ENCODE peak calls at places on chromosomes 2 and 18, in nine cellular contexts. O, D, S, Z, R, W, I, M and K are unnamed samples.

GRCh38 chr2:42105330-42106256 is 57.8 kb downstream of the PKDCC start:
- DNase-seq in O (no peak), D (peak), S (no peak), Z (no peak), R (no peak), W (peak), I (no peak), M (peak), K (no peak)

GRCh38 chr2:210762604-210763588 is 206.5 kb downstream of the CPS1 start:
- DNase-seq in O (no peak), D (no peak), S (no peak), Z (peak), R (no peak), W (no peak), I (no peak), M (no peak), K (no peak)

GRCh38 chr2:151380617-151381235 is 23.3 kb downstream of the TNFAIP6 start:
- DNase-seq in O (no peak), D (no peak), S (no peak), Z (no peak), R (no peak), W (no peak), I (no peak), M (no peak), K (no peak)

GRCh38 chr2:10911291-10912075 is at the start of gene KCNF1:
- DNase-seq in O (peak), D (no peak), S (peak), Z (no peak), R (no peak), W (no peak), I (no peak), M (peak), K (peak)

GRCh38 chr2:171150694-171151285 is 9.9 kb downstream of the TLK1 start:
- DNase-seq in O (no peak), D (no peak), S (no peak), Z (no peak), R (no peak), W (no peak), I (no peak), M (peak), K (no peak)

GRCh38 chr2:152222975-152223638 is 47.5 kb upstream of the STAM2 start:
- DNase-seq in O (peak), D (peak), S (no peak), Z (no peak), R (no peak), W (peak), I (no peak), M (peak), K (peak)

GRCh38 chr2:173299764-173300163 is 54.9 kb upstream of the CDCA7 start:
- DNase-seq in O (no peak), D (no peak), S (no peak), Z (no peak), R (no peak), W (no peak), I (no peak), M (no peak), K (no peak)

GRCh38 chr2:47069628-47070154 is 85.4 kb downstream of the STPG4 start:
- DNase-seq in O (no peak), D (peak), S (no peak), Z (peak), R (no peak), W (peak), I (no peak), M (peak), K (no peak)

GRCh38 chr2:48228345-48228684 is 301.6 kb upstream of the STON1 start:
- DNase-seq in O (no peak), D (no peak), S (no peak), Z (no peak), R (no peak), W (no peak), I (no peak), M (no peak), K (no peak)

GRCh38 chr2:136068828-136069227 is 49.1 kb downstream of the CXCR4 start:
- DNase-seq in O (no peak), D (no peak), S (no peak), Z (no peak), R (no peak), W (no peak), I (no peak), M (no peak), K (no peak)

GRCh38 chr2:233453111-233453915 is 99.0 kb downstream of the DGKD start:
- DNase-seq in O (peak), D (no peak), S (no peak), Z (no peak), R (no peak), W (no peak), I (no peak), M (no peak), K (no peak)

GRCh38 chr2:192117705-192118104 is 77.0 kb downstream of the TMEFF2 start:
- DNase-seq in O (no peak), D (no peak), S (no peak), Z (no peak), R (no peak), W (no peak), I (no peak), M (no peak), K (no peak)

GRCh38 chr2:100548771-100549170 is 14.0 kb upstream of the PDCL3 start:
- DNase-seq in O (no peak), D (no peak), S (no peak), Z (no peak), R (no peak), W (no peak), I (no peak), M (no peak), K (no peak)

GRCh38 chr2:43402452-43402937 is 176.1 kb upstream of the ZFP36L2 start:
- DNase-seq in O (no peak), D (no peak), S (no peak), Z (no peak), R (no peak), W (no peak), I (no peak), M (no peak), K (no peak)

GRCh38 chr2:218645126-218645525 is 14.3 kb downstream of the ZNF142 start:
- DNase-seq in O (no peak), D (no peak), S (no peak), Z (no peak), R (no peak), W (no peak), I (no peak), M (no peak), K (no peak)

GRCh38 chr2:95275151-95275515 is 884 bp downstream of the PROM2 start:
- DNase-seq in O (peak), D (no peak), S (peak), Z (no peak), R (no peak), W (peak), I (no peak), M (no peak), K (peak)

GRCh38 chr2:112181571-112182290 is 43.5 kb downstream of the FBLN7 start:
- DNase-seq in O (no peak), D (no peak), S (no peak), Z (peak), R (no peak), W (no peak), I (no peak), M (no peak), K (peak)

GRCh38 chr2:230457073-230457768 is 41.2 kb downstream of the SP100 start:
- DNase-seq in O (no peak), D (no peak), S (no peak), Z (no peak), R (no peak), W (no peak), I (no peak), M (no peak), K (peak)

GRCh38 chr18:74870950-74871349 is 273.3 kb downstream of the ZNF407 start:
- DNase-seq in O (no peak), D (no peak), S (no peak), Z (no peak), R (no peak), W (no peak), I (no peak), M (no peak), K (no peak)

GRCh38 chr18:23871410-23871809 is 143.1 kb upstream of the TTC39C start:
- DNase-seq in O (no peak), D (peak), S (no peak), Z (no peak), R (no peak), W (peak), I (peak), M (no peak), K (no peak)

GRCh38 chr2:134360750-134361487 is 107.0 kb downstream of the MGAT5 start:
- DNase-seq in O (no peak), D (no peak), S (no peak), Z (no peak), R (no peak), W (no peak), I (no peak), M (no peak), K (no peak)

GRCh38 chr2:112714836-112715631 is 5.8 kb upstream of the NT5DC4 start:
- DNase-seq in O (no peak), D (no peak), S (no peak), Z (no peak), R (no peak), W (no peak), I (no peak), M (no peak), K (no peak)

GRCh38 chr2:186060744-186061143 is 322.1 kb downstream of the FSIP2 start:
- DNase-seq in O (no peak), D (no peak), S (no peak), Z (no peak), R (no peak), W (no peak), I (no peak), M (no peak), K (no peak)

GRCh38 chr2:71748227-71748626 is 294.9 kb downstream of the DYSF start:
- DNase-seq in O (peak), D (no peak), S (no peak), Z (no peak), R (peak), W (no peak), I (no peak), M (no peak), K (no peak)

GRCh38 chr2:146661494-146662096 is 1183.2 kb upstream of the ACVR2A start:
- DNase-seq in O (no peak), D (no peak), S (no peak), Z (no peak), R (peak), W (no peak), I (no peak), M (peak), K (no peak)

GRCh38 chr18:78296152-78296551 is 683.5 kb upstream of the SALL3 start:
- DNase-seq in O (no peak), D (no peak), S (no peak), Z (no peak), R (no peak), W (no peak), I (no peak), M (no peak), K (no peak)

GRCh38 chr2:189982777-189983394 is 79.6 kb downstream of the MSTN start:
- DNase-seq in O (no peak), D (no peak), S (no peak), Z (peak), R (peak), W (no peak), I (no peak), M (peak), K (no peak)

GRCh38 chr2:203583696-203584095 is 48.6 kb upstream of the RAPH1 start:
- DNase-seq in O (no peak), D (peak), S (no peak), Z (no peak), R (no peak), W (no peak), I (no peak), M (no peak), K (no peak)

GRCh38 chr2:203586151-203586550 is 51.0 kb upstream of the RAPH1 start:
- DNase-seq in O (no peak), D (no peak), S (no peak), Z (no peak), R (no peak), W (no peak), I (no peak), M (no peak), K (no peak)

GRCh38 chr2:203584784-203585183 is 49.7 kb upstream of the RAPH1 start:
- DNase-seq in O (no peak), D (no peak), S (no peak), Z (no peak), R (no peak), W (no peak), I (no peak), M (peak), K (no peak)

GRCh38 chr2:203586696-203587095 is 51.6 kb upstream of the RAPH1 start:
- DNase-seq in O (no peak), D (no peak), S (no peak), Z (no peak), R (no peak), W (no peak), I (no peak), M (no peak), K (no peak)

GRCh38 chr2:203585541-203585940 is 50.4 kb upstream of the RAPH1 start:
- DNase-seq in O (no peak), D (no peak), S (no peak), Z (no peak), R (no peak), W (no peak), I (no peak), M (no peak), K (no peak)
- H3K27ac ChIP-seq in O (no peak), D (peak), S (no peak), Z (no peak), R (no peak), W (no peak), I (no peak), M (no peak), K (no peak)

GRCh38 chr2:199717587-199717907 is 133.4 kb downstream of the FTCDNL1 start:
- DNase-seq in O (no peak), D (no peak), S (no peak), Z (no peak), R (no peak), W (no peak), I (no peak), M (no peak), K (no peak)

GRCh38 chr2:199713746-199714145 is 137.2 kb downstream of the FTCDNL1 start:
- DNase-seq in O (no peak), D (no peak), S (no peak), Z (no peak), R (no peak), W (no peak), I (no peak), M (no peak), K (no peak)

GRCh38 chr2:199718074-199718473 is 132.9 kb downstream of the FTCDNL1 start:
- DNase-seq in O (no peak), D (no peak), S (no peak), Z (no peak), R (no peak), W (no peak), I (no peak), M (peak), K (no peak)

DNA sequence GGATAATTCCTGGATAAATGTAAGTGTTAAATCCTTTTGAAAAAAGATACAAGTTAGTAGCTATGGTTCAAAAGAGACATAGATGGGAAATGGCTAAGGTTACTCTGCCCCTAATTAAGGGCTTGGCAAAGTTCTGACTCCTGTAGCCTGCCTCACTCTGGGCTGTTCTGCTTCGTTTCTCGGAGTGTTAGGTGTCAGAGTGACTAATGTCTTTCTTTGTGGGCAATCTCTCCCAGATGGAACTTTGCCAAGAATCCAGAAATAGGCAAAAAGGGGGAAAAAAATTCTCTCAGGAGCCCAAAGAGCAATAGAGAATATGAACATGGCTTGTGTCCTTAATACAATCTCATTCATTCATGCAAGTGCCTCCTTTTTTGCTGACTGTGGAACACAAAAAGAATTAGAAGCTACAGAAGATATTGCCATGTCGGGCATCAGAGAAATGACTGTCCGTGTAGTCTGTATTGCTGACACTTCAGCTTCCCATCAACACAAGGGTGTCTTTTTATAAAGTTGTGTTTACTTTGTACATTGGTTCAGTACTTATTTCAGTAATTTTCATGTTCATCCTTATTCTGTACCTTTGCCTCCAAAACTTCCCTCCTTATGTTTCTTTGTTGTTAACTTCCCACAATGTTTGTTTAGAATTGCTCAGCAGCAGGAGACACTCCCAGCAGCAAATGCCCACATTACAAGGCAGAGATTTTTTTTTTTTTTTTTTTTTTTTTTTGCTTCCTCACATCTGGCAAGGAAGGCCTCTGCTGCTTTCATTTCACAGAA is 134.0 kb downstream of the FTCDNL1 start:
- DNase-seq in O (no peak), D (no peak), S (no peak), Z (no peak), R (no peak), W (no peak), I (no peak), M (peak), K (no peak)
- TF ChIP-seq EP300 in O (no peak), D (no peak), S (no peak), Z (no peak), R (no peak), W (no peak), I (no peak), M (no peak), K (no peak)

GRCh38 chr2:76279142-76279541 is 568.4 kb upstream of the GCFC2 start:
- DNase-seq in O (no peak), D (no peak), S (no peak), Z (no peak), R (no peak), W (no peak), I (no peak), M (no peak), K (no peak)

GRCh38 chr2:76283355-76283754 is 572.6 kb upstream of the GCFC2 start:
- DNase-seq in O (no peak), D (no peak), S (no peak), Z (no peak), R (no peak), W (no peak), I (no peak), M (peak), K (no peak)

GRCh38 chr2:76275788-76276187 is 565.1 kb upstream of the GCFC2 start:
- DNase-seq in O (no peak), D (no peak), S (no peak), Z (no peak), R (no peak), W (no peak), I (no peak), M (no peak), K (no peak)

GRCh38 chr2:76281176-76281841 is 570.6 kb upstream of the GCFC2 start:
- DNase-seq in O (no peak), D (no peak), S (no peak), Z (no peak), R (no peak), W (no peak), I (no peak), M (no peak), K (no peak)

DNA sequence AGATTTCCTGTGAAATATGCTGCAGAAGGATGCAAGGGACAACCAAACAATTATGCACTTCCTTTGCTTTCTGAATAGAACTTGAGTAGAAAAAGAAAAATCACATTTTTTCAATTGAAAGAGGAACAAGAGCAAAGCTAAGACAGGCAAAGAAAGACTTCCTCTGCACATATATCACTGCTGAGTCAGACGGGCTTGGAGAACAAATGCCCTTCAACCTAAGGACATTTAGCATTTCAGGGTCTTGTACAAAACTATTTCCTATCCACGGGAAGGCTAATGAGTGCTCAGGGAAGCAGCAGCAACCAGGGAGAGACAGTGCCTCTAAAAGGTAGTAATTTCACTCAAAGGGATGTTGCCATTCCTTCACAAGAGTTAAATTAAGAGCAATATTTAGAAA is 570.0 kb upstream of the GCFC2 start:
- DNase-seq in O (no peak), D (no peak), S (no peak), Z (no peak), R (no peak), W (no peak), I (no peak), M (no peak), K (no peak)
- TF ChIP-seq POLR2AphosphoS5 in O (no peak), D (no peak), S (no peak), Z (no peak), R (no peak), W (no peak), I (no peak), M (no peak), K (no peak)

DNA sequence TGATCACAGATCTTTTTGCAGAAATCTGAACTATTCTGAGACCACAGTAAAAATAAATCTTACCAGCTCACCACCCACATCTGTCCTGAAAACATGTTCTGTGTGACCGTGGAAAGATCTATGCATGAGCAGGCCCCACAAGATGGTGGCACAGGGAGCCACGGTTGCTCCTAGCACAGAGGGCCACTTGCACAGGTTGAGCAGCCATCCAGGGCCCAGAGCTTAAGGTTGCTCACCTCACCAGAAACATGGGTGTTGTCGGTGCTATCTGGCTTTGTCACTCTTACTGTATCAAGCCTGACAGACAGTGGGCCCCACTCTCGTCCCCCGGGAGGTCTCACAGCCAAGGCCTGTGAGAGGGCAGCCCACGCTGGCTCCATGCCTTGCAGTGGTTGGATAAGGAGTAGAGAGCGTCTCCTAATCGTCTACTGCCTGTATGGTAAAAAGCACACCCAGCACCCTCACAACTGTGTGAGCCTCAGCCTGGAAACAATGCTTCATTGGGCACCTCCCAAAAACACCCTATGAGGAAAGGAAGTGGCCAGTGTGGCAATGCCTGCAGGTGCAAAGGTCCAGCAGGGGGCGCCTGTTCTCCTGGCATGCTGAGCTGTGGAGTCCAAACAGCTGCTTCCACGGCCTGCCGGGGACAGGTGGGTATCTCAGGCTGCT is 19.6 kb downstream of the TUBB6 start:
- DNase-seq in O (peak), D (peak), S (peak), Z (peak), R (peak), W (peak), I (no peak), M (peak), K (no peak)
- H3K27ac ChIP-seq in O (peak), D (peak), S (peak), Z (no peak), R (no peak), W (peak), I (peak), M (no peak), K (no peak)